ENCODE peak calls at places on chromosomes 3 and 15, in nine cellular contexts. L is mesenchymal stem cell; N is activated CD8-positive, alpha-beta memory T cell treated with anti-CD3 and anti-CD28 coated beads, Interleukin-2, amount 50 U/mL, for 4 hours; A is fibroblast of lung; X is B cell; S is T follicular helper cell; V is GM23248; H is cardiac fibroblast; J is dorsolateral prefrontal cortex. E is an unnamed sample.

GRCh38 chr3:124633527-124633926 is 96.7 kb upstream of the UMPS start:
- DNase-seq in L (no peak), N (no peak), A (no peak), X (no peak), S (no peak), V (no peak), H (no peak), J (no peak), E (no peak)

GRCh38 chr15:95208988-95209387 is 977.6 kb downstream of the MCTP2 start:
- DNase-seq in L (peak), N (no peak), A (peak), X (no peak), S (no peak), V (peak), H (peak), J (no peak), E (no peak)

GRCh38 chr15:100114526-100114925 is 227.2 kb downstream of the ADAMTS17 start:
- DNase-seq in L (peak), N (no peak), A (peak), X (no peak), S (no peak), V (no peak), H (peak), J (no peak), E (no peak)

GRCh38 chr3:108099203-108099602 is 8.4 kb upstream of the CD47 start:
- DNase-seq in L (peak), N (no peak), A (no peak), X (no peak), S (no peak), V (peak), H (no peak), J (no peak), E (no peak)

GRCh38 chr15:60255390-60255789 is 142.4 kb downstream of the ANXA2 start:
- DNase-seq in L (peak), N (no peak), A (peak), X (no peak), S (no peak), V (peak), H (no peak), J (no peak), E (no peak)

GRCh38 chr3:197475514-197475913 is 80.3 kb downstream of the BDH1 start:
- DNase-seq in L (no peak), N (no peak), A (no peak), X (no peak), S (no peak), V (no peak), H (no peak), J (no peak), E (no peak)

GRCh38 chr3:174862101-174862500 is 3.0 kb downstream of the NAALADL2 start:
- DNase-seq in L (no peak), N (no peak), A (no peak), X (no peak), S (no peak), V (no peak), H (no peak), J (no peak), E (peak)

GRCh38 chr3:68249265-68249664 is 594.9 kb upstream of the SUCLG2 start:
- DNase-seq in L (no peak), N (no peak), A (no peak), X (no peak), S (no peak), V (no peak), H (no peak), J (no peak), E (no peak)

GRCh38 chr15:90030376-90030775 is 29.3 kb downstream of the ZNF710 start:
- DNase-seq in L (no peak), N (no peak), A (no peak), X (no peak), S (no peak), V (no peak), H (no peak), J (no peak), E (no peak)

GRCh38 chr15:101625169-101625568 is 27.0 kb downstream of the TM2D3 start:
- DNase-seq in L (no peak), N (no peak), A (no peak), X (no peak), S (no peak), V (no peak), H (no peak), J (no peak), E (no peak)

GRCh38 chr3:138451595-138452162 is 17.3 kb downstream of the ESYT3 start:
- DNase-seq in L (no peak), N (no peak), A (no peak), X (no peak), S (no peak), V (no peak), H (no peak), J (no peak), E (no peak)

GRCh38 chr3:13677272-13677671 is 128.3 kb downstream of the FBLN2 start:
- DNase-seq in L (no peak), N (no peak), A (no peak), X (no peak), S (no peak), V (no peak), H (no peak), J (no peak), E (no peak)

GRCh38 chr3:19632099-19633074 is 301.6 kb downstream of the EFHB start:
- DNase-seq in L (no peak), N (no peak), A (no peak), X (no peak), S (no peak), V (no peak), H (no peak), J (no peak), E (no peak)

GRCh38 chr3:63908081-63908736 is 4.0 kb downstream of the SCAANT1 start:
- DNase-seq in L (peak), N (no peak), A (peak), X (no peak), S (no peak), V (peak), H (peak), J (no peak), E (no peak)

GRCh38 chr3:45544024-45544718 is 50.4 kb upstream of the LIMD1 start:
- DNase-seq in L (no peak), N (no peak), A (no peak), X (no peak), S (no peak), V (peak), H (no peak), J (no peak), E (no peak)

GRCh38 chr3:64848822-64849221 is 161.0 kb upstream of the ADAMTS9 start:
- DNase-seq in L (peak), N (no peak), A (peak), X (no peak), S (no peak), V (peak), H (peak), J (no peak), E (no peak)

GRCh38 chr15:73357999-73358665 is 10.6 kb downstream of the HCN4 start:
- DNase-seq in L (no peak), N (no peak), A (no peak), X (no peak), S (no peak), V (no peak), H (no peak), J (no peak), E (peak)

GRCh38 chr15:44295909-44296420 is 7.4 kb downstream of the GOLM2 start:
- DNase-seq in L (no peak), N (no peak), A (peak), X (no peak), S (no peak), V (no peak), H (peak), J (no peak), E (no peak)

GRCh38 chr15:52787123-52787503 is 3.0 kb downstream of the ONECUT1 start:
- DNase-seq in L (no peak), N (no peak), A (no peak), X (no peak), S (no peak), V (no peak), H (no peak), J (no peak), E (no peak)

GRCh38 chr3:133490468-133491351 is 82.8 kb upstream of the CDV3 start:
- DNase-seq in L (no peak), N (peak), A (no peak), X (peak), S (peak), V (no peak), H (no peak), J (no peak), E (no peak)

GRCh38 chr15:63727542-63727941 is 106.2 kb downstream of the HERC1 start:
- DNase-seq in L (no peak), N (no peak), A (no peak), X (no peak), S (no peak), V (no peak), H (no peak), J (no peak), E (peak)

GRCh38 chr3:51471775-51472652 is 27.8 kb downstream of the DCAF1 start:
- DNase-seq in L (no peak), N (no peak), A (no peak), X (no peak), S (no peak), V (no peak), H (no peak), J (no peak), E (no peak)

GRCh38 chr3:49868951-49869454 is 703 bp downstream of the CAMKV start:
- DNase-seq in L (no peak), N (no peak), A (no peak), X (no peak), S (no peak), V (no peak), H (no peak), J (no peak), E (no peak)

GRCh38 chr3:134080761-134081160 is 51.0 kb upstream of the SLCO2A1 start:
- DNase-seq in L (no peak), N (no peak), A (no peak), X (no peak), S (no peak), V (no peak), H (no peak), J (no peak), E (no peak)

GRCh38 chr3:54676087-54676486 is 251.8 kb downstream of the LRTM1 start:
- DNase-seq in L (no peak), N (no peak), A (no peak), X (no peak), S (no peak), V (no peak), H (no peak), J (no peak), E (no peak)

GRCh38 chr3:10707089-10707983 is 108.7 kb upstream of the SLC6A11 start:
- DNase-seq in L (no peak), N (no peak), A (no peak), X (no peak), S (no peak), V (no peak), H (no peak), J (no peak), E (no peak)

GRCh38 chr3:193963808-193964516 is 172.0 kb upstream of the HES1 start:
- DNase-seq in L (no peak), N (no peak), A (no peak), X (no peak), S (no peak), V (no peak), H (no peak), J (no peak), E (no peak)

GRCh38 chr3:5187920-5188418 is 462 bp downstream of the EDEM1 start:
- DNase-seq in L (peak), N (peak), A (peak), X (peak), S (peak), V (peak), H (peak), J (no peak), E (peak)

GRCh38 chr3:148646126-148646660 is 51.5 kb upstream of the AGTR1 start:
- DNase-seq in L (no peak), N (no peak), A (peak), X (no peak), S (no peak), V (peak), H (no peak), J (no peak), E (no peak)

GRCh38 chr15:29686079-29686425 is 136.2 kb downstream of the TJP1 start:
- DNase-seq in L (no peak), N (no peak), A (no peak), X (no peak), S (no peak), V (no peak), H (no peak), J (no peak), E (no peak)

GRCh38 chr3:72295974-72296450 is 511.1 kb upstream of the PROK2 start:
- DNase-seq in L (no peak), N (no peak), A (no peak), X (no peak), S (no peak), V (no peak), H (no peak), J (no peak), E (no peak)

E was measured in NCI-H2081.